ENCODE peak calls at places on chromosomes 2 and 18, in five cellular contexts. One of them, this sample, is unnamed.
A peak's percentile ranks its signal among the peaks of the same experiment; 100 is the strongest.

GRCh38 chr18:21444465-21445023 is 156.0 kb downstream of the ESCO1 start:
- DNase-seq in PC-3: peak; percentile 78
- DNase-seq in GM23338: peak; percentile 85
- DNase-seq in fibroblast of lung: peak; percentile 78
- DNase-seq in PC-9: peak; percentile 9
- DNase-seq in this sample: peak; percentile 65

GRCh38 chr2:181656450-181657261 is at the start of gene CERKL:
- DNase-seq in PC-3: peak; percentile 76
- DNase-seq in GM23338: peak; percentile 89
- DNase-seq in fibroblast of lung: peak; percentile 14
- DNase-seq in PC-9: peak; percentile 89
- DNase-seq in this sample: peak; percentile 82

GRCh38 chr2:44358498-44358897 is 2.8 kb downstream of the PREPL start:
- DNase-seq in PC-3: peak; percentile 95
- DNase-seq in PC-9: peak; percentile 49
- DNase-seq in fibroblast of lung: peak; percentile 38
- DNase-seq in GM23338: no peak
- DNase-seq in this sample: no peak

GRCh38 chr2:20935168-20935567 is 108.7 kb downstream of the APOB start:
- DNase-seq in PC-3: no peak
- DNase-seq in PC-9: no peak
- DNase-seq in fibroblast of lung: no peak
- DNase-seq in GM23338: no peak
- DNase-seq in this sample: no peak

GRCh38 chr2:167689444-167689843 is 558.0 kb downstream of the STK39 start:
- DNase-seq in PC-9: no peak
- DNase-seq in PC-3: peak; percentile 28
- DNase-seq in GM23338: peak; percentile 88
- DNase-seq in fibroblast of lung: no peak
- DNase-seq in this sample: peak; percentile 63

GRCh38 chr2:172596776-172597175 is 40.9 kb downstream of the PDK1 start:
- DNase-seq in fibroblast of lung: no peak
- DNase-seq in PC-3: no peak
- DNase-seq in PC-9: no peak
- DNase-seq in GM23338: no peak
- DNase-seq in this sample: no peak

GRCh38 chr2:733495-733894 is 56.3 kb upstream of the TMEM18 start:
- DNase-seq in fibroblast of lung: no peak
- DNase-seq in PC-3: no peak
- DNase-seq in GM23338: no peak
- DNase-seq in PC-9: no peak
- DNase-seq in this sample: no peak

GRCh38 chr2:97742381-97742847 is 29.0 kb downstream of the ZAP70 start:
- DNase-seq in fibroblast of lung: peak; percentile 15
- DNase-seq in GM23338: no peak
- DNase-seq in PC-3: peak; percentile 34
- DNase-seq in PC-9: peak; percentile 18
- DNase-seq in this sample: no peak

GRCh38 chr2:64910972-64911433 is 78.2 kb upstream of the SLC1A4 start:
- DNase-seq in PC-9: no peak
- DNase-seq in PC-3: no peak
- DNase-seq in GM23338: no peak
- DNase-seq in fibroblast of lung: no peak
- DNase-seq in this sample: no peak

GRCh38 chr18:43932140-43932539 is 654.9 kb upstream of the SYT4 start:
- DNase-seq in PC-9: no peak
- DNase-seq in PC-3: no peak
- DNase-seq in fibroblast of lung: peak; percentile 14
- DNase-seq in GM23338: no peak
- DNase-seq in this sample: no peak

GRCh38 chr2:102063948-102064678 is 72.4 kb downstream of the IL1R2 start:
- DNase-seq in PC-3: peak; percentile 90
- DNase-seq in PC-9: peak; percentile 75
- DNase-seq in GM23338: peak; percentile 35
- DNase-seq in fibroblast of lung: peak; percentile 99
- DNase-seq in this sample: peak; percentile 66

GRCh38 chr18:34957864-34958259 is 83.4 kb upstream of the MAPRE2 start:
- DNase-seq in PC-3: no peak
- DNase-seq in PC-9: no peak
- DNase-seq in fibroblast of lung: no peak
- DNase-seq in GM23338: no peak
- DNase-seq in this sample: no peak

GRCh38 chr18:59765343-59765742 is 68.1 kb upstream of the CCBE1 start:
- DNase-seq in PC-3: no peak
- DNase-seq in GM23338: no peak
- DNase-seq in fibroblast of lung: no peak
- DNase-seq in PC-9: no peak
- DNase-seq in this sample: no peak

GRCh38 chr2:152132321-152132720 is 33.5 kb upstream of the CACNB4 start:
- DNase-seq in GM23338: no peak
- DNase-seq in PC-9: no peak
- DNase-seq in PC-3: no peak
- DNase-seq in fibroblast of lung: peak; percentile 85
- DNase-seq in this sample: no peak

GRCh38 chr2:134375935-134376334 is 122.1 kb downstream of the MGAT5 start:
- DNase-seq in PC-3: peak; percentile 47
- DNase-seq in GM23338: peak; percentile 22
- DNase-seq in PC-9: no peak
- DNase-seq in fibroblast of lung: peak; percentile 73
- DNase-seq in this sample: peak; percentile 22

GRCh38 chr2:1528273-1529064 is 115.2 kb downstream of the TPO start:
- DNase-seq in GM23338: no peak
- DNase-seq in fibroblast of lung: no peak
- DNase-seq in PC-3: no peak
- DNase-seq in PC-9: no peak
- DNase-seq in this sample: no peak

GRCh38 chr18:21682276-21683051 is 22.1 kb downstream of the ABHD3 start:
- DNase-seq in GM23338: peak; percentile 24
- DNase-seq in fibroblast of lung: peak; percentile 87
- DNase-seq in PC-3: no peak
- DNase-seq in PC-9: no peak
- DNase-seq in this sample: peak; percentile 68

GRCh38 chr2:98472132-98472650 is 27.5 kb downstream of the INPP4A start:
- DNase-seq in fibroblast of lung: no peak
- DNase-seq in PC-9: no peak
- DNase-seq in GM23338: no peak
- DNase-seq in PC-3: no peak
- DNase-seq in this sample: no peak

GRCh38 chr2:237702439-237703397 is 75.3 kb downstream of the LRRFIP1 start:
- DNase-seq in GM23338: peak; percentile 80
- DNase-seq in fibroblast of lung: peak; percentile 47
- DNase-seq in PC-3: no peak
- DNase-seq in PC-9: peak; percentile 54
- DNase-seq in this sample: peak; percentile 51

GRCh38 chr18:60130289-60130688 is 230.5 kb downstream of the PMAIP1 start:
- DNase-seq in fibroblast of lung: no peak
- DNase-seq in PC-9: no peak
- DNase-seq in GM23338: no peak
- DNase-seq in PC-3: no peak
- DNase-seq in this sample: peak; percentile 6

DNA sequence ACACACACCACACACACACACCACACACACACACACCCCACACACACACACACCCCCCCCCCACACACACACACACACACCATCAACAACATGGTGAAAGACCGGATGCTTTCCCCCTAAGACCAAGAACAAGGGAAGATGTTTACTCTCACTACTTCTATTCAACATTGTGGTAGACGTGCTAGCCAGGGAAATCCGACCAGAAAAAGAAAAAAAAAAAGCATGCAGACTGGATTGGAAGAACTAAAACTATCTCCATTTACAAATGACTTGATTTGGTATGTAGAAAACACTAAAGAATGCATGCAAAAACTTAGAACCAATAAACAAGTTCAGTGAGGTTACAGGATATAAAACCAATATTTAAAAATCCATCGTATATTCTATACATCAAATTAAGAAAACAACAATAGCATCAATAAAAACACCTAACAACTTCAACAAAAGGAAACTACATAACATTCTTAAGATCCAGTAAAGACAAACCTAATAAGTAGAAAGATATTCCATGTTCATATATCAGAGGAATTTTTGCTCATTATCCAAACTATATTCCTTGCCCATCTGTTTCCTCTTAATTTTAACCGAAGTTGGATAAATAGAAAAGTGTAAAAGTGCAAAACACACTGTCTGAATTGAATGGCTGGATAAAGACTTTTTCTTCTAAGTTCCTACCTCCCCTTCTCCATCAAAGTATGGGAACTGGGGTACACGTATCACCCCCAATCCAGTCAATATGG is 51.5 kb upstream of the RNU4ATAC start:
- DNase-seq in GM23338: no peak
- DNase-seq in fibroblast of lung: peak; percentile 45
- DNase-seq in PC-9: no peak
- DNase-seq in PC-3: no peak
- DNase-seq in this sample: no peak
- H3K4me2 ChIP-seq in GM23338: no peak overlapping the region
- H3K4me2 ChIP-seq in fibroblast of lung: peak overlapping the region; percentile 46
- H3K4me2 ChIP-seq in PC-9: no peak overlapping the region
- H3K4me2 ChIP-seq in PC-3: no peak overlapping the region
- H3K4me2 ChIP-seq in this sample: no peak overlapping the region

DNA sequence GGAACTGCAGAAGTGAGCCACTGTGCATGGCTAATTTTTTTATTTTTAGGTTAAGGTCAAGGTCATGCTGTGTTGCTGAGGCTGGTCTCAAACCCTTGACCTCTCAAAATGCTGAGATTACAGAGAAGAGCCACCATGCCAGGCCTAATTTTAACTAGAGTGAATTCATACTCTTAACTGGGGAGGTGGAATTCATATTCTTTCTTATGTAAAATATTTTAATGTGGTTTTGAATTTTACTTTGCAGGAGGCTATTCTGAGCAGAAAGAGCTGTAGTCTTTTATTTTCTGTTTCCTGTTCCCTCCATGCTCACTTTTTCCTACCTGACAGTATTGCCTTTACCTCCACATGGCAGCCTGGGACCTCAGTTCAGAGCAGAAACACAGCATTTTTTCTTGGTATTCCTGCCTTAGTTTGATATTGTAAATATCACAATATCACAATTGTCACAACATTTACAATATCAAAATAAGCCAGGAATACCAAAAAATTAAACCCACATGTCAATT is 37.1 kb upstream of the CCNYL1 start:
- DNase-seq in PC-3: no peak
- DNase-seq in fibroblast of lung: no peak
- DNase-seq in GM23338: peak; percentile 57
- DNase-seq in PC-9: no peak
- DNase-seq in this sample: no peak
- TF ChIP-seq EZH2 in PC-3: no peak
- TF ChIP-seq EZH2 in fibroblast of lung: no peak
- TF ChIP-seq EZH2 in GM23338: no peak
- TF ChIP-seq EZH2 in PC-9: no peak
- TF ChIP-seq EZH2 in this sample: no peak

GRCh38 chr2:222810044-222810443 is 50.8 kb upstream of the ACSL3 start:
- DNase-seq in fibroblast of lung: no peak
- DNase-seq in PC-9: no peak
- DNase-seq in PC-3: no peak
- DNase-seq in GM23338: no peak
- DNase-seq in this sample: no peak

GRCh38 chr2:222805591-222806304 is 55.1 kb upstream of the ACSL3 start:
- DNase-seq in fibroblast of lung: peak; percentile 56
- DNase-seq in PC-3: no peak
- DNase-seq in PC-9: no peak
- DNase-seq in GM23338: no peak
- DNase-seq in this sample: no peak

GRCh38 chr2:222809582-222809981 is 51.3 kb upstream of the ACSL3 start:
- DNase-seq in PC-3: no peak
- DNase-seq in GM23338: no peak
- DNase-seq in PC-9: no peak
- DNase-seq in fibroblast of lung: no peak
- DNase-seq in this sample: no peak

GRCh38 chr2:222807431-222807830 is 53.4 kb upstream of the ACSL3 start:
- DNase-seq in PC-3: no peak
- DNase-seq in GM23338: no peak
- DNase-seq in PC-9: no peak
- DNase-seq in fibroblast of lung: no peak
- DNase-seq in this sample: no peak

DNA sequence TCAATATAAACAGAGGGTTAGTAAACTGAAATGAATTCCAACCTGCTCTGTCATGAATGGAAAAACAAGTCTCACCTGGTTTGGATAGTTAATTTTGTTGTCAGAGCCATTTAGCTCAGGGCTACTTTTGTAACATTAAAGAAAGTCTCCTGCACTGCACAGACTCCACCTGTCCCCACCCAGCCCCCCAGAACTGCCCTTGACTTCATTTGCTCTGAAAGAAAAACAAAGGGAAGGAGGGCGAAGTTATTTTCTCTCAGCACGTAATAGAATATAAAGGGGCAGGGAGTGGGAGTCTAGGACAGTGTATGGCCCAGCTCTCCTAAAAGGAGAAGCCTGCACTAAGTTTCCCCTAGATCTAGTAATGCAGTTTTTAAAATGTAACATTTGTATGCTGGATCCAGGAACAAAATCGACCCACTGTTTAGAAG is 54.2 kb upstream of the ACSL3 start:
- DNase-seq in PC-3: no peak
- DNase-seq in fibroblast of lung: no peak
- DNase-seq in PC-9: no peak
- DNase-seq in GM23338: no peak
- DNase-seq in this sample: no peak
- H3K4me2 ChIP-seq in PC-3: peak overlapping the region; percentile 35
- H3K4me2 ChIP-seq in fibroblast of lung: no peak overlapping the region
- H3K4me2 ChIP-seq in PC-9: peak overlapping the region; percentile 67
- H3K4me2 ChIP-seq in GM23338: no peak overlapping the region
- H3K4me2 ChIP-seq in this sample: no peak overlapping the region

GRCh38 chr2:86788881-86789686 is 1.6 kb downstream of the CD8A start:
- DNase-seq in PC-9: no peak
- DNase-seq in GM23338: peak; percentile 81
- DNase-seq in fibroblast of lung: no peak
- DNase-seq in PC-3: no peak
- DNase-seq in this sample: peak; percentile 70

GRCh38 chr2:86790134-86790827 is 432 bp downstream of the CD8A start:
- DNase-seq in GM23338: peak; percentile 47
- DNase-seq in fibroblast of lung: no peak
- DNase-seq in PC-9: no peak
- DNase-seq in PC-3: no peak
- DNase-seq in this sample: peak; percentile 53

GRCh38 chr2:86790828-86791561 is at the start of gene CD8A:
- DNase-seq in PC-3: no peak
- DNase-seq in GM23338: peak; percentile 56
- DNase-seq in fibroblast of lung: peak; percentile 20
- DNase-seq in PC-9: no peak
- DNase-seq in this sample: peak; percentile 47

GRCh38 chr2:86788172-86788571 is 2.5 kb downstream of the CD8A start:
- DNase-seq in PC-3: no peak
- DNase-seq in fibroblast of lung: no peak
- DNase-seq in PC-9: no peak
- DNase-seq in GM23338: no peak
- DNase-seq in this sample: no peak

GRCh38 chr2:86789687-86790133 is 1.0 kb downstream of the CD8A start:
- DNase-seq in fibroblast of lung: no peak
- DNase-seq in GM23338: peak; percentile 48
- DNase-seq in PC-3: no peak
- DNase-seq in PC-9: no peak
- DNase-seq in this sample: no peak
- TF ChIP-seq EZH2 in fibroblast of lung: no peak
- TF ChIP-seq EZH2 in GM23338: no peak
- TF ChIP-seq EZH2 in PC-3: no peak
- TF ChIP-seq EZH2 in PC-9: no peak
- TF ChIP-seq EZH2 in this sample: peak; percentile 96

GRCh38 chr2:176272870-176273269 is 3.6 kb downstream of the MTX2 start:
- DNase-seq in fibroblast of lung: no peak
- DNase-seq in PC-3: no peak
- DNase-seq in PC-9: no peak
- DNase-seq in GM23338: no peak
- DNase-seq in this sample: no peak
- H3K4me2 ChIP-seq in fibroblast of lung: no peak overlapping the region
- H3K4me2 ChIP-seq in PC-3: no peak overlapping the region
- H3K4me2 ChIP-seq in PC-9: no peak overlapping the region
- H3K4me2 ChIP-seq in GM23338: no peak overlapping the region
- H3K4me2 ChIP-seq in this sample: no peak overlapping the region